ENCODE peak calls at places on chromosomes 13 and 19, in eight cellular contexts. One of them, this sample, is unnamed.

GRCh38 chr13:39269411-39269810 is 231.2 kb downstream of the NHLRC3 start:
- DNase-seq in AG10803: no peak
- DNase-seq in body of pancreas: no peak
- DNase-seq in testis: no peak
- DNase-seq in gastrocnemius medialis: no peak
- DNase-seq in neural progenitor cell: no peak
- DNase-seq in tibial artery: no peak
- DNase-seq in HL-60: no peak
- DNase-seq in this sample: no peak

GRCh38 chr19:1855828-1856255 is 7.5 kb downstream of the KLF16 start:
- DNase-seq in gastrocnemius medialis: no peak
- DNase-seq in AG10803: peak
- DNase-seq in testis: no peak
- DNase-seq in neural progenitor cell: no peak
- DNase-seq in body of pancreas: no peak
- DNase-seq in HL-60: no peak
- DNase-seq in tibial artery: no peak
- DNase-seq in this sample: no peak

GRCh38 chr13:103308700-103309099 is 242.5 kb upstream of the SLC10A2 start:
- DNase-seq in gastrocnemius medialis: no peak
- DNase-seq in AG10803: no peak
- DNase-seq in testis: no peak
- DNase-seq in body of pancreas: no peak
- DNase-seq in neural progenitor cell: no peak
- DNase-seq in tibial artery: no peak
- DNase-seq in HL-60: no peak
- DNase-seq in this sample: no peak

GRCh38 chr13:80571346-80572307 is 230.7 kb upstream of the SPRY2 start:
- DNase-seq in AG10803: no peak
- DNase-seq in HL-60: no peak
- DNase-seq in body of pancreas: no peak
- DNase-seq in gastrocnemius medialis: no peak
- DNase-seq in tibial artery: no peak
- DNase-seq in neural progenitor cell: no peak
- DNase-seq in testis: no peak
- DNase-seq in this sample: no peak

GRCh38 chr13:46168341-46168740 is 13.6 kb downstream of the LCP1 start:
- DNase-seq in testis: peak
- DNase-seq in neural progenitor cell: no peak
- DNase-seq in HL-60: peak
- DNase-seq in AG10803: no peak
- DNase-seq in tibial artery: no peak
- DNase-seq in body of pancreas: no peak
- DNase-seq in gastrocnemius medialis: no peak
- DNase-seq in this sample: peak

GRCh38 chr13:48501705-48502104 is 31.2 kb downstream of the RCBTB2 start:
- DNase-seq in AG10803: no peak
- DNase-seq in gastrocnemius medialis: no peak
- DNase-seq in tibial artery: no peak
- DNase-seq in HL-60: no peak
- DNase-seq in body of pancreas: no peak
- DNase-seq in neural progenitor cell: no peak
- DNase-seq in testis: no peak
- DNase-seq in this sample: no peak

GRCh38 chr19:658916-659839 is 3.8 kb downstream of the RNF126 start:
- DNase-seq in tibial artery: no peak
- DNase-seq in neural progenitor cell: no peak
- DNase-seq in body of pancreas: peak
- DNase-seq in gastrocnemius medialis: no peak
- DNase-seq in HL-60: no peak
- DNase-seq in testis: peak
- DNase-seq in AG10803: peak
- DNase-seq in this sample: no peak

GRCh38 chr13:45718063-45718462 is 15.9 kb downstream of the CBY2 start:
- DNase-seq in AG10803: peak
- DNase-seq in body of pancreas: no peak
- DNase-seq in testis: no peak
- DNase-seq in HL-60: peak
- DNase-seq in neural progenitor cell: peak
- DNase-seq in tibial artery: no peak
- DNase-seq in gastrocnemius medialis: no peak
- DNase-seq in this sample: no peak

GRCh38 chr13:102584423-102584822 is 12.4 kb upstream of the TPP2 start:
- DNase-seq in tibial artery: no peak
- DNase-seq in AG10803: no peak
- DNase-seq in gastrocnemius medialis: no peak
- DNase-seq in body of pancreas: no peak
- DNase-seq in neural progenitor cell: no peak
- DNase-seq in HL-60: peak
- DNase-seq in testis: no peak
- DNase-seq in this sample: no peak

GRCh38 chr13:47252627-47253026 is 355.8 kb upstream of the HTR2A start:
- DNase-seq in neural progenitor cell: no peak
- DNase-seq in testis: no peak
- DNase-seq in tibial artery: no peak
- DNase-seq in gastrocnemius medialis: no peak
- DNase-seq in AG10803: peak
- DNase-seq in body of pancreas: no peak
- DNase-seq in HL-60: no peak
- DNase-seq in this sample: no peak

GRCh38 chr13:80196756-80197155 is 144.2 kb downstream of the SPRY2 start:
- DNase-seq in neural progenitor cell: no peak
- DNase-seq in gastrocnemius medialis: no peak
- DNase-seq in AG10803: peak
- DNase-seq in HL-60: no peak
- DNase-seq in body of pancreas: no peak
- DNase-seq in tibial artery: no peak
- DNase-seq in testis: no peak
- DNase-seq in this sample: no peak

GRCh38 chr19:16476401-16476800 is 4.6 kb upstream of the EPS15L1 start:
- DNase-seq in AG10803: no peak
- DNase-seq in gastrocnemius medialis: no peak
- DNase-seq in tibial artery: no peak
- DNase-seq in neural progenitor cell: no peak
- DNase-seq in HL-60: no peak
- DNase-seq in body of pancreas: no peak
- DNase-seq in testis: no peak
- DNase-seq in this sample: no peak
- TF ChIP-seq CTCF in AG10803: no peak
- TF ChIP-seq CTCF in gastrocnemius medialis: no peak
- TF ChIP-seq CTCF in tibial artery: no peak
- TF ChIP-seq CTCF in neural progenitor cell: no peak
- TF ChIP-seq CTCF in HL-60: no peak
- TF ChIP-seq CTCF in body of pancreas: no peak
- TF ChIP-seq CTCF in testis: no peak
- TF ChIP-seq CTCF in this sample: no peak

DNA sequence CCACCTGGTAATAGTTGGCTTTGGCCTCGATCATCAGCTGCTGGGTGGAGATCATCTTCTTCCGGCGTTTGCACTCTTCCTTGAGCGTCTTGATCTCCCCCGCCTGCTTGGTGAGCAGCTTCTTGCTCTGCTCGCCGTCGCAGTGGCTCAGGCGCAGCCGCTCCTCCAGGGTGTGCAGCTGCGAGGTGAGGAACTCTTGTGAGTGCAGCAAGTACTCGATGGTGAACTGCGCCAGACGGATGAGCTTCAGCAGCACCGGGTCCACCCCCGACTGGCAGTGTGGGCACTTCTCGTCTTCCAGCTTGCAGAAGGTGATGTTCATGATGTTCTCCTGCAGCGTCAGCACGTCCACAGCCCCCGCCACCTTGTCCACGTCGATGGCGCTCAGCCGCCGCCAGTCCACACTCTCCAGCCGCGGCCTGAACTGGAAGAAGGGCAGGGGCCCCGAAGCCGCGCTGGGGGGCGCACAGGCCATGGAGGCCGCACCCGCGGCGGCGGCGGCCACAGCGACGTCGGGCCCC is 3.2 kb downstream of the DZIP1 start:
- DNase-seq in tibial artery: no peak
- DNase-seq in gastrocnemius medialis: no peak
- DNase-seq in testis: peak
- DNase-seq in AG10803: peak
- DNase-seq in neural progenitor cell: peak
- DNase-seq in HL-60: no peak
- DNase-seq in body of pancreas: no peak
- DNase-seq in this sample: no peak
- H3K4me3 ChIP-seq in tibial artery: peak
- H3K4me3 ChIP-seq in gastrocnemius medialis: peak
- H3K4me3 ChIP-seq in testis: peak
- H3K4me3 ChIP-seq in AG10803: peak
- H3K4me3 ChIP-seq in neural progenitor cell: peak
- H3K4me3 ChIP-seq in HL-60: no peak
- H3K4me3 ChIP-seq in body of pancreas: no peak
- H3K4me3 ChIP-seq in this sample: peak

GRCh38 chr19:48618916-48619691 is at the start of the genes RPL18 and SPHK2:
- DNase-seq in body of pancreas: peak
- DNase-seq in neural progenitor cell: peak
- DNase-seq in tibial artery: peak
- DNase-seq in AG10803: peak
- DNase-seq in testis: peak
- DNase-seq in gastrocnemius medialis: peak
- DNase-seq in HL-60: peak
- DNase-seq in this sample: peak
- TF ChIP-seq CTCF in body of pancreas: no peak
- TF ChIP-seq CTCF in neural progenitor cell: no peak
- TF ChIP-seq CTCF in tibial artery: peak
- TF ChIP-seq CTCF in AG10803: no peak
- TF ChIP-seq CTCF in testis: no peak
- TF ChIP-seq CTCF in gastrocnemius medialis: no peak
- TF ChIP-seq CTCF in HL-60: no peak
- TF ChIP-seq CTCF in this sample: no peak

DNA sequence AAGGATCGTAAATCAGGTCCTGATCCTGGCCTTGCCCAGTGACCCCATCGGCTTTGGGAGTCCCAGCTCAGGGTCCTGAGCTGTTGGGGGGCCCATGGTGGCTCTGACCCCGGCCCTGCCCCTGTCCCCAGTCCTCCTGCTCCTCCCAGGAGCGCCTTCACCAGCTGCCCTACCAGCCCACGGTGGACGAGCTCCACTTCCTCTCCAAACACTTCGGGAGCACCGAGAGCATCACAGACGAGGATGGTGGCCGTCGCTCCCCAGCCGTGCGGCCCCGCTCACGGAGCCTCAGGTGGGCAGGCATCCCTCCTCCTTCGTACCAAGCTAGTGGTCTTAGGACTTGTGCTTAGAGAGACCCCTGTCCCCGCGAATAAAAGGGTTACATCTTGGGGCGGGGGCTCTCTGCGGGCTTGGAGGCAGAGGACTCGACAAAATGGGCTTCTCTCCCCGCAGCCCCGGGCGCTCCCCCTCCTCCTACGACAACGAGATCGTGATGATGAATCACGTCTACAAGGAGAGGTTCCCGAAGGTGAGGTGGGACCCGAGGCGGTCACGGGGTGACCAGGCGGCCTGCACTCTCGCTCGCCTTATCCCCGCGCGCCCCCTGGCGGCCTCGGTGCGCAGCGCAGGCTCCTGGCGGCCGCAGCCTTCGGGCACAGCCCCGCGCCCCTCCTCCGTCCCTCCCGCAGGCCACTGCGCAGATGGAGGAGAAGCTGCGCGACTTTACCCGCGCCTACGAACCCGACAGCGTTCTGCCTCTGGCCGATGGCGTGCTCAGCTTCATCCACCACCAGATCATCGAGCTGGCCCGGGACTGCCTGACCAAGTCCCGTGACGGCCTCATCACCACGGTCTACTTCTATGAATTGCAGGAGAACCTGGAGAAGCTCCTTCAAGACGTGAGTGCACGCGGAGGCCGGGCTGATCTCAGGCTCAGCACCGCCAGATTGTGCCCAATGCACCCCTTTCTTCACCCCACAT is 9.1 kb downstream of the MAST1 start:
- DNase-seq in gastrocnemius medialis: peak
- DNase-seq in HL-60: peak
- DNase-seq in neural progenitor cell: peak
- DNase-seq in body of pancreas: peak
- DNase-seq in AG10803: peak
- DNase-seq in tibial artery: peak
- DNase-seq in testis: peak
- DNase-seq in this sample: peak
- H3K4me3 ChIP-seq in gastrocnemius medialis: peak
- H3K4me3 ChIP-seq in HL-60: no peak
- H3K4me3 ChIP-seq in neural progenitor cell: peak
- H3K4me3 ChIP-seq in body of pancreas: no peak
- H3K4me3 ChIP-seq in AG10803: peak
- H3K4me3 ChIP-seq in tibial artery: peak
- H3K4me3 ChIP-seq in testis: peak
- H3K4me3 ChIP-seq in this sample: peak